ENCODE peak calls at places on chromosomes 7 and 10, in nine cellular contexts. F is GM13977, R is prostate gland, E is GM10248, I is fibroblast of the aortic adventitia, W is fibroblast of pulmonary artery, M is endothelial cell, Z is GM23338, X is uterus. J is an unnamed sample.

GRCh38 chr10:51802030-51802429 is 102.6 kb upstream of the CSTF2T start:
- DNase-seq in X (no peak), I (no peak), M (no peak), F (no peak), Z (no peak), R (no peak), E (no peak), W (no peak), J (no peak)

GRCh38 chr7:75033064-75033463 is 40.5 kb downstream of the RCC1L start:
- DNase-seq in I (no peak), F (no peak), M (peak), E (no peak), Z (peak), R (no peak), W (no peak), X (no peak), J (no peak)

GRCh38 chr10:73094986-73095478 is 1.6 kb downstream of the P4HA1 start:
- DNase-seq in F (no peak), M (no peak), X (no peak), Z (no peak), R (no peak), I (peak), E (no peak), W (no peak), J (no peak)

GRCh38 chr7:2520131-2520807 is 695 bp downstream of the LFNG start:
- DNase-seq in M (no peak), X (no peak), W (no peak), R (no peak), E (no peak), I (no peak), F (peak), Z (peak), J (peak)

GRCh38 chr10:74586088-74586585 is 240.3 kb upstream of the KAT6B start:
- DNase-seq in M (no peak), W (no peak), Z (no peak), F (no peak), X (no peak), I (no peak), E (peak), R (peak), J (peak)

GRCh38 chr10:119350529-119351001 is 143.2 kb downstream of the GRK5 start:
- DNase-seq in R (peak), E (no peak), F (no peak), W (peak), I (peak), M (no peak), Z (no peak), X (no peak), J (no peak)

GRCh38 chr10:45470098-45471012 is 96.3 kb downstream of the ALOX5 start:
- DNase-seq in W (peak), M (no peak), Z (peak), F (no peak), R (peak), X (no peak), E (peak), I (peak), J (peak)

GRCh38 chr10:62866451-62866850 is 50.3 kb upstream of the EGR2 start:
- DNase-seq in W (peak), M (no peak), F (no peak), E (no peak), X (no peak), I (no peak), Z (no peak), R (no peak), J (no peak)

GRCh38 chr10:66625709-66626590 is 299.9 kb upstream of the LRRTM3 start:
- DNase-seq in E (no peak), F (no peak), I (no peak), W (no peak), R (no peak), M (no peak), Z (no peak), X (no peak), J (no peak)

GRCh38 chr7:506921-507622 is 12.6 kb downstream of the PDGFA start:
- DNase-seq in E (no peak), M (no peak), X (no peak), W (no peak), F (no peak), I (no peak), Z (no peak), R (no peak), J (no peak)

GRCh38 chr10:114491933-114492332 is 87.6 kb upstream of the AFAP1L2 start:
- DNase-seq in F (no peak), Z (no peak), E (no peak), R (no peak), M (no peak), I (peak), X (no peak), W (no peak), J (no peak)

GRCh38 chr7:47582748-47583740 is 1.1 kb upstream of the TNS3 start:
- DNase-seq in X (peak), I (peak), E (no peak), F (no peak), W (no peak), R (no peak), Z (no peak), M (no peak), J (peak)

GRCh38 chr10:128875955-128876354 is 591.1 kb upstream of the MGMT start:
- DNase-seq in I (no peak), X (peak), R (no peak), Z (no peak), E (no peak), W (peak), M (no peak), F (no peak), J (no peak)

GRCh38 chr10:129023057-129023456 is 444.0 kb upstream of the MGMT start:
- DNase-seq in W (peak), R (no peak), Z (peak), X (peak), I (no peak), M (no peak), F (no peak), E (no peak), J (no peak)

GRCh38 chr10:132915411-132915810 is 27.0 kb downstream of the CFAP46 start:
- DNase-seq in Z (no peak), I (no peak), M (no peak), R (no peak), X (no peak), E (no peak), F (no peak), W (no peak), J (no peak)

GRCh38 chr10:123990889-123991288 is 99.3 kb upstream of the CPXM2 start:
- DNase-seq in Z (no peak), M (no peak), W (no peak), R (no peak), E (no peak), X (no peak), I (no peak), F (no peak), J (no peak)

GRCh38 chr7:17207220-17207619 is 91.2 kb upstream of the AHR start:
- DNase-seq in Z (no peak), F (no peak), E (no peak), W (peak), R (no peak), I (peak), X (no peak), M (no peak), J (no peak)

GRCh38 chr7:47314728-47315601 is 266.9 kb downstream of the TNS3 start:
- DNase-seq in M (no peak), Z (no peak), I (no peak), W (peak), R (no peak), E (no peak), F (no peak), X (no peak), J (no peak)

GRCh38 chr7:116692599-116693308 is 20.8 kb downstream of the MET start:
- DNase-seq in Z (no peak), R (no peak), I (no peak), W (no peak), E (no peak), X (no peak), F (no peak), M (no peak), J (peak)

GRCh38 chr10:23157691-23158369 is 34.3 kb upstream of the PTF1A start:
- DNase-seq in Z (peak), I (peak), M (no peak), W (peak), R (no peak), E (peak), X (no peak), F (peak), J (no peak)

GRCh38 chr10:63219749-63220148 is 86.6 kb downstream of the NRBF2 start:
- DNase-seq in W (no peak), X (no peak), Z (no peak), F (no peak), I (no peak), M (no peak), R (no peak), E (no peak), J (no peak)

GRCh38 chr7:73343671-73344380 is 15.9 kb downstream of the FKBP6 start:
- DNase-seq in E (no peak), Z (no peak), W (no peak), R (no peak), F (no peak), X (no peak), I (no peak), M (no peak), J (no peak)

GRCh38 chr10:110625356-110625894 is 18.7 kb upstream of the RBM20 start:
- DNase-seq in R (no peak), W (no peak), E (no peak), Z (no peak), X (no peak), M (no peak), F (no peak), I (no peak), J (no peak)

GRCh38 chr7:135799881-135800280 is 51.3 kb upstream of the FAM180A start:
- DNase-seq in R (no peak), W (no peak), F (no peak), E (no peak), M (no peak), I (no peak), X (no peak), Z (peak), J (no peak)

GRCh38 chr10:4883079-4883739 is 57.2 kb downstream of the AKR1E2 start:
- DNase-seq in E (no peak), F (no peak), X (no peak), Z (no peak), R (no peak), W (peak), M (no peak), I (peak), J (no peak)

GRCh38 chr10:8049151-8049873 is 5.2 kb upstream of the GATA3 start:
- DNase-seq in Z (peak), F (peak), W (no peak), I (no peak), M (no peak), X (no peak), R (no peak), E (no peak), J (peak)

GRCh38 chr10:24731942-24732341 is 8.3 kb upstream of the ARHGAP21 start:
- DNase-seq in X (no peak), W (no peak), Z (no peak), E (no peak), F (no peak), M (no peak), I (no peak), R (no peak), J (peak)

GRCh38 chr7:128427289-128427891 is 17.6 kb upstream of the IMPDH1 start:
- DNase-seq in X (no peak), E (peak), M (peak), R (peak), Z (peak), W (peak), I (peak), F (peak), J (no peak)

GRCh38 chr7:80954181-80954580 is 35.3 kb upstream of the SEMA3C start:
- DNase-seq in R (no peak), F (no peak), I (no peak), W (no peak), Z (no peak), E (no peak), X (no peak), M (no peak), J (no peak)

GRCh38 chr7:56091591-56091990 is 1.2 kb downstream of the PHKG1 start:
- DNase-seq in X (no peak), Z (no peak), M (no peak), F (no peak), W (no peak), E (no peak), R (peak), I (peak), J (no peak)

GRCh38 chr10:29451946-29452345 is 163.1 kb downstream of the LYZL1 start:
- DNase-seq in M (no peak), Z (no peak), X (no peak), E (no peak), I (no peak), R (no peak), F (no peak), W (no peak), J (no peak)

GRCh38 chr7:117008849-117009531 is 55.7 kb downstream of the ST7 start:
- DNase-seq in E (no peak), R (no peak), Z (no peak), F (no peak), I (peak), X (no peak), M (no peak), W (peak), J (no peak)

GRCh38 chr10:60048146-60048545 is 141.8 kb upstream of the CCDC6 start:
- DNase-seq in I (peak), E (no peak), M (peak), X (no peak), F (no peak), Z (peak), W (peak), R (no peak), J (peak)

GRCh38 chr7:118080947-118081346 is 103.0 kb upstream of the LSM8 start:
- DNase-seq in W (peak), R (no peak), Z (peak), I (peak), F (peak), M (no peak), E (peak), X (peak), J (peak)

GRCh38 chr10:36621346-36621745 is 504.1 kb upstream of the ANKRD30A start:
- DNase-seq in Z (no peak), W (peak), F (no peak), M (no peak), E (no peak), I (peak), X (no peak), R (no peak), J (no peak)

GRCh38 chr7:107045195-107045960 is 873 bp downstream of the PRKAR2B start:
- DNase-seq in F (no peak), X (no peak), I (no peak), M (peak), Z (peak), W (peak), E (no peak), R (no peak), J (no peak)

GRCh38 chr10:8298871-8299570 is 244.5 kb downstream of the GATA3 start:
- DNase-seq in R (no peak), I (no peak), F (no peak), Z (no peak), E (no peak), M (no peak), X (no peak), W (no peak), J (no peak)

GRCh38 chr7:141039366-141039765 is 24.6 kb upstream of the MRPS33 start:
- DNase-seq in R (no peak), X (no peak), E (no peak), M (no peak), Z (no peak), F (no peak), I (peak), W (no peak), J (no peak)

GRCh38 chr10:44311563-44311905 is 73.4 kb downstream of the CXCL12 start:
- DNase-seq in Z (no peak), I (no peak), F (no peak), W (no peak), R (no peak), X (no peak), M (no peak), E (no peak), J (no peak)

GRCh38 chr10:131445623-131446022 is 134.1 kb upstream of the TCERG1L start:
- DNase-seq in Z (no peak), E (no peak), F (no peak), R (no peak), W (no peak), X (no peak), M (no peak), I (no peak), J (no peak)

GRCh38 chr10:131448171-131448570 is 136.7 kb upstream of the TCERG1L start:
- DNase-seq in R (no peak), I (no peak), E (no peak), Z (no peak), F (no peak), M (no peak), W (no peak), X (no peak), J (no peak)

GRCh38 chr10:131450220-131450765 is 138.8 kb upstream of the TCERG1L start:
- DNase-seq in E (no peak), X (no peak), Z (no peak), R (no peak), F (no peak), M (no peak), I (no peak), W (no peak), J (no peak)

GRCh38 chr10:131451407-131452015 is 140.0 kb upstream of the TCERG1L start:
- DNase-seq in X (no peak), M (no peak), F (no peak), W (no peak), E (no peak), R (no peak), I (no peak), Z (no peak), J (no peak)

DNA sequence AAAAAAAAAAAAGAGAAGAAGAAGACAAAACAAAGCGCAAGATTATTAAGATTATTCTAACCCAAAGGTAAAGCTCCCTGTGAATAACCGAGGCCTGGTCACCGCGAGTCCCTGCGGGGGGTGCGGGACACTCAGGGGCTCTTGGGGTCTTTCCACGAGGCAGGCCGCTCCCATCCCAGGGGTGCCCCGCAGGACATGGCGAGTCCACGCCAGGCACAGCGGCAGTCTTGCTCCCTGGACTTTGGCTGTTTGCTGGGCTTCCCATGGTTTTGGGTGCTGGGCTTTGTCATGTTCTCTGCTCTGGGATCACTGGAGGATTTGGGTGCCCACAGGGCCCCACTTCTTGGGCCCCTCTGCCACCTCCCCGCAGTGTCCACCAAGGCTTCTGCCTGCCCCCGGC is 137.4 kb upstream of the TCERG1L start:
- DNase-seq in R (no peak), M (no peak), I (no peak), F (no peak), Z (no peak), W (no peak), E (no peak), X (no peak), J (no peak)
- TF ChIP-seq CTCF in R (no peak), M (no peak), I (no peak), F (no peak), Z (no peak), W (no peak), E (no peak), X (no peak), J (no peak)

GRCh38 chr7:108659867-108660266 is 90.2 kb downstream of the DNAJB9 start:
- DNase-seq in X (no peak), I (no peak), M (no peak), R (no peak), F (no peak), E (no peak), W (no peak), Z (no peak), J (no peak)

GRCh38 chr7:108662783-108663182 is 93.1 kb downstream of the DNAJB9 start:
- DNase-seq in I (no peak), Z (no peak), R (no peak), F (no peak), M (no peak), W (no peak), X (no peak), E (no peak), J (no peak)

DNA sequence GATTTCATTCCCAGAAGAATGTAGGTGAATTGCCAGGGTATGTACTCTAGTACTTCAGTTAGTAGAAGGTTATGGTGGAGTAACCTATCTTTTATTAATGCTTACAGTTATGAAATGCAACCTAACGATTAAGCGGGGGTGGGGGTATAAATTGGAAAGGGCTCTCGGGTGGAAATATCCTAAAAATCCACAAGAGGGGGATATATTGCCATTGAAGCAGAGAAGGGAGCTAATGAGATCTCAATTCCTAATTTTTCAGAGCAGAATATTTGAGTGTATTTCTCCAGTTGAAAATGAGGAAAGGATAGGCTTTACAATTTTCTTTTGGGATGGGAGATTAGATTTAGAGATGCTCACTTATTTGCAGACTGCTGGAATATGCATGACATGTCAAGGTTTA is 90.8 kb downstream of the DNAJB9 start:
- DNase-seq in Z (peak), F (no peak), X (no peak), I (peak), E (no peak), W (peak), M (no peak), R (no peak), J (no peak)
- TF ChIP-seq CTCF in Z (peak), F (peak), X (no peak), I (peak), E (no peak), W (peak), M (peak), R (no peak), J (peak)

DNA sequence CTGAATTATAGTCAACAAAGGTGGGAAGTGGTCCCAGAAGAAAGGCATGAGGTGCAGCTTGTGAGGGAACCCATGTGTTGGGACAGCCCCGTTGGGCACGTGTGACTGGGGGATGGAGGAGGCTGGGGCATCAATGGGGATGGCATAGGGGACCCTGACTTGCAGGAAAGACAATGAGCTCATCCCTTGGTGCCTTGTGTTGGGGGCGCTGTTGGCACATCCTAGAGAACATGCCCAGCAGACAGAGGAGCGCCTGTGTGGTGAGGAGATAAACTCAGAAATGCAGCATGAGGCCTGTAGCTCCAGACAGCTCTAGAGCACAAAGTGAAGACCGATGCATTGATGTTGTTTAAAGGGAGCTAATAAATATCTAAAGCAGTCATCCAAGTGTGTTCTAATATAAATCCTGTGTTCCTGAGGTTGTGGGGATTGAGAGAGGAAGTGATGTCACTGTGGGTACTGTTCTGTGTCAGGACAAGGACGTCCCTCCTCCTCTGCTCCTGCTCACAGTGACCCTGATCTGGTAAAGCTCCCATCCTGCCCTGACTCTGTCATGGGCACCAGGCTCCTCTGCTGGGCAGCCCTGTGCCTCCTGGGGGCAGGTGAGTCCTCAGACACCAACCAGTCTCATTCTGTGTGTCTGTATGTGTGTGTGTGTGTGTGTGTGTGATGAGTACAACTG is 126.1 kb upstream of the PRSS58 start:
- DNase-seq in M (no peak), Z (no peak), E (no peak), I (no peak), W (no peak), F (no peak), R (no peak), X (no peak), J (no peak)
- TF ChIP-seq CTCF in M (no peak), Z (no peak), E (no peak), I (no peak), W (no peak), F (no peak), R (no peak), X (no peak), J (no peak)

GRCh38 chr7:99531354-99531765 is 20.6 kb downstream of the FAM200A start:
- DNase-seq in W (peak), Z (peak), X (no peak), M (no peak), F (no peak), I (no peak), R (no peak), E (no peak), J (no peak)

GRCh38 chr7:99521399-99521798 is 16.9 kb downstream of the ZKSCAN5 start:
- DNase-seq in I (no peak), Z (no peak), X (no peak), E (no peak), R (no peak), W (no peak), F (no peak), M (no peak), J (no peak)

GRCh38 chr7:99525713-99526440 is 21.4 kb downstream of the ZKSCAN5 start:
- DNase-seq in I (no peak), Z (peak), W (peak), R (no peak), F (no peak), X (no peak), E (no peak), M (peak), J (no peak)
- TF ChIP-seq CTCF in I (no peak), Z (peak), W (peak), R (no peak), F (peak), X (no peak), E (no peak), M (no peak), J (peak)

J was measured in PC-9.